ENCODE peak calls at places on chromosomes 2 and 18, in ten cellular contexts. One of them, this sample, is unnamed.

GRCh38 chr18:12305930-12306629 is 2.0 kb upstream of the TUBB6 start:
- DNase-seq in adrenal gland: no peak
- DNase-seq in A549: no peak
- DNase-seq in GM12878: no peak
- DNase-seq in body of pancreas: no peak
- DNase-seq in ovary: no peak
- DNase-seq in NB4: no peak
- DNase-seq in sigmoid colon: no peak
- DNase-seq in H54: no peak
- DNase-seq in tibial nerve: no peak
- DNase-seq in this sample: no peak

GRCh38 chr18:10067670-10068659 is 154.1 kb downstream of the VAPA start:
- DNase-seq in adrenal gland: no peak
- DNase-seq in A549: no peak
- DNase-seq in GM12878: no peak
- DNase-seq in body of pancreas: no peak
- DNase-seq in ovary: no peak
- DNase-seq in NB4: no peak
- DNase-seq in sigmoid colon: no peak
- DNase-seq in H54: no peak
- DNase-seq in tibial nerve: no peak
- DNase-seq in this sample: no peak

GRCh38 chr2:176733698-176734430 is 464.6 kb downstream of the MTX2 start:
- DNase-seq in adrenal gland: no peak
- DNase-seq in A549: no peak
- DNase-seq in GM12878: no peak
- DNase-seq in body of pancreas: no peak
- DNase-seq in ovary: no peak
- DNase-seq in NB4: no peak
- DNase-seq in sigmoid colon: no peak
- DNase-seq in H54: no peak
- DNase-seq in tibial nerve: no peak
- DNase-seq in this sample: no peak

GRCh38 chr2:86584164-86584913 is 21.1 kb upstream of the CHMP3 start:
- DNase-seq in adrenal gland: no peak
- DNase-seq in A549: no peak
- DNase-seq in GM12878: no peak
- DNase-seq in body of pancreas: no peak
- DNase-seq in ovary: no peak
- DNase-seq in NB4: peak
- DNase-seq in sigmoid colon: no peak
- DNase-seq in H54: no peak
- DNase-seq in tibial nerve: no peak
- DNase-seq in this sample: no peak

GRCh38 chr2:156706576-156706975 is 270.4 kb downstream of the GPD2 start:
- DNase-seq in adrenal gland: no peak
- DNase-seq in A549: no peak
- DNase-seq in GM12878: no peak
- DNase-seq in body of pancreas: no peak
- DNase-seq in ovary: no peak
- DNase-seq in NB4: no peak
- DNase-seq in sigmoid colon: no peak
- DNase-seq in H54: no peak
- DNase-seq in tibial nerve: no peak
- DNase-seq in this sample: no peak

GRCh38 chr2:46909771-46910419 is 5.7 kb downstream of the MCFD2 start:
- DNase-seq in adrenal gland: peak
- DNase-seq in A549: peak
- DNase-seq in GM12878: peak
- DNase-seq in body of pancreas: no peak
- DNase-seq in ovary: no peak
- DNase-seq in NB4: peak
- DNase-seq in sigmoid colon: no peak
- DNase-seq in H54: peak
- DNase-seq in tibial nerve: no peak
- DNase-seq in this sample: peak

GRCh38 chr18:77271720-77272481 is 22.3 kb downstream of the GALR1 start:
- DNase-seq in adrenal gland: no peak
- DNase-seq in A549: no peak
- DNase-seq in GM12878: no peak
- DNase-seq in body of pancreas: no peak
- DNase-seq in ovary: no peak
- DNase-seq in NB4: no peak
- DNase-seq in sigmoid colon: no peak
- DNase-seq in H54: no peak
- DNase-seq in tibial nerve: no peak
- DNase-seq in this sample: no peak

GRCh38 chr2:241234066-241234790 is 45.8 kb downstream of the ANO7 start:
- DNase-seq in adrenal gland: no peak
- DNase-seq in A549: no peak
- DNase-seq in GM12878: no peak
- DNase-seq in body of pancreas: no peak
- DNase-seq in ovary: no peak
- DNase-seq in NB4: no peak
- DNase-seq in sigmoid colon: no peak
- DNase-seq in H54: no peak
- DNase-seq in tibial nerve: no peak
- DNase-seq in this sample: no peak

DNA sequence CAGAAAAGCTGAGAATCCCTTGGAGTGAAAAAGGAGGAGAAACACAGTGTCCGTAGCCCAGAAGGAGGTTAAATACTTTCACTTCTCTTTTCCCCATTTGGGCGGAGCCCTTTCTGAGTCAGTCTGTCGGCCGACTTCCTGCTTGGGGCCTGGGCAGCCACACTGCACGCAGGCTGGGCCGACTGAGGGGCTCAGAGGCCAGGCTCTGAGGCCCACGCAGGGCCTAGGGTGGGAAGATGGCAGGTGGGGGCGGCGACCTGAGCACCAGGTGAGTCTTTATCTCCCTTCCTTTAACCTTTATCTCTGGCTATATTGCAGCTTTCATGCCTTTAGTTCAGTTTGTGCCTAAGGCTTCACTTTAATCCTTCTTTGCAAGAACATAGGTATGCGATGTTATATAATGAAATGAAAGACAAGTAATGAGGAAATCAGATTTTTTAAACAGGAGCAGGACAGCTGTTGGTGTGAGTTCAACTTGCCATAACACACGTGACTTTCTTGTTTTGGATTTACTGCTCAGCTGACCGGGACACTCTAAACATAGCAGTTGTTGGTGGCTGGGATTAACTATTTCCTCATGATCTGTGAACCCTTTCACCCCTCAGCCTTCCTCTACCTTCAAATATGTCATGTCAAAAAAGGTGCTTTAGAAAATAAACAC is at the start of gene SP100:
- DNase-seq in adrenal gland: peak
- DNase-seq in A549: peak
- DNase-seq in GM12878: peak
- DNase-seq in body of pancreas: peak
- DNase-seq in ovary: peak
- DNase-seq in NB4: peak
- DNase-seq in sigmoid colon: peak
- DNase-seq in H54: peak
- DNase-seq in tibial nerve: peak
- DNase-seq in this sample: peak
- TF ChIP-seq POLR2A in adrenal gland: peak
- TF ChIP-seq POLR2A in A549: peak
- TF ChIP-seq POLR2A in GM12878: peak
- TF ChIP-seq POLR2A in body of pancreas: peak
- TF ChIP-seq POLR2A in ovary: peak
- TF ChIP-seq POLR2A in NB4: peak
- TF ChIP-seq POLR2A in sigmoid colon: peak
- TF ChIP-seq POLR2A in H54: peak
- TF ChIP-seq POLR2A in tibial nerve: peak
- TF ChIP-seq POLR2A in this sample: peak

GRCh38 chr2:98445708-98446577 is 1.3 kb downstream of the INPP4A start:
- DNase-seq in adrenal gland: no peak
- DNase-seq in A549: no peak
- DNase-seq in GM12878: no peak
- DNase-seq in body of pancreas: no peak
- DNase-seq in ovary: no peak
- DNase-seq in NB4: peak
- DNase-seq in sigmoid colon: no peak
- DNase-seq in H54: no peak
- DNase-seq in tibial nerve: no peak
- DNase-seq in this sample: no peak

GRCh38 chr2:98445167-98445522 is 487 bp downstream of the INPP4A start:
- DNase-seq in adrenal gland: no peak
- DNase-seq in A549: no peak
- DNase-seq in GM12878: no peak
- DNase-seq in body of pancreas: no peak
- DNase-seq in ovary: no peak
- DNase-seq in NB4: peak
- DNase-seq in sigmoid colon: no peak
- DNase-seq in H54: no peak
- DNase-seq in tibial nerve: no peak
- DNase-seq in this sample: no peak

GRCh38 chr2:98442488-98442887 is 2.2 kb upstream of the INPP4A start:
- DNase-seq in adrenal gland: no peak
- DNase-seq in A549: no peak
- DNase-seq in GM12878: no peak
- DNase-seq in body of pancreas: no peak
- DNase-seq in ovary: no peak
- DNase-seq in NB4: no peak
- DNase-seq in sigmoid colon: no peak
- DNase-seq in H54: no peak
- DNase-seq in tibial nerve: no peak
- DNase-seq in this sample: no peak

GRCh38 chr2:98446850-98447249 is 2.2 kb downstream of the INPP4A start:
- DNase-seq in adrenal gland: no peak
- DNase-seq in A549: no peak
- DNase-seq in GM12878: no peak
- DNase-seq in body of pancreas: no peak
- DNase-seq in ovary: no peak
- DNase-seq in NB4: no peak
- DNase-seq in sigmoid colon: no peak
- DNase-seq in H54: no peak
- DNase-seq in tibial nerve: no peak
- DNase-seq in this sample: no peak

DNA sequence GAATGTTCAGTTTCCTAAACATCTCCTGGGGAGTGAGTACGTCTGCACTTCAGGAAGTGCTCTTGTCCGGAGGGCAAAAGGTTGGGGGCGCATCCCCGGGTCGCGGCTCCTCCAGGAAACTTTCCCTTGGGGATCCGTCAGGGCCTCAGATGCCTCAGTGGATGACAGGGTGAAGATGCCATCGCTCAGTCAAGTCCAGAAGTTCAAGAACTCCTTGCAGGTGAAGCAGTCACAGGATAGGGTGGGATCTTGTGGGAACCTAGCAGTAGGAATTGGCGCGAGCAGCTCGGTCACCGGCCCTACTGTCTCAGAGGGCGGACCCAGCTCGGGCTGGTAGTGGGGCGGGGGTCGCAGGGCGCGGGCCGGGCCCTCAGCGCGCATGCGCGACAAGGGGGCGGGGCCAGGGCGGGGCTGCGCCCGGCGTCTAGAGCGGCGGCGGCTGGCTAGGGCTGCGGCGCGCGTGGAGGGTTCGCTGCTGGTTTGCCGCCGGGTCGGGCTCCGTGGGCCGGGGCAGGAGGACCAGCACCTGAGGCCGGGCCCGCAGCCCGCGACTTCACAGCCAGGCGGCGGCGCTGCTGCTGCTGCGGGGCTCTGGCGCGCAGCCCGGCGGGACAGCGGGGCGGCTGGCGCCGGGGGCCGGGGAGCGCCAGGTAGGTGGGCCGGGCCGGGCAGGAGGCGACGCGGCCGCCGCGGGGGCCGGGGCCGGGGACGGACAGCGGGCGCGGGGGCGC is at the start of gene INPP4A:
- DNase-seq in adrenal gland: peak
- DNase-seq in A549: peak
- DNase-seq in GM12878: no peak
- DNase-seq in body of pancreas: peak
- DNase-seq in ovary: peak
- DNase-seq in NB4: peak
- DNase-seq in sigmoid colon: peak
- DNase-seq in H54: peak
- DNase-seq in tibial nerve: peak
- DNase-seq in this sample: peak
- TF ChIP-seq POLR2A in adrenal gland: peak
- TF ChIP-seq POLR2A in A549: peak
- TF ChIP-seq POLR2A in GM12878: peak
- TF ChIP-seq POLR2A in body of pancreas: no peak
- TF ChIP-seq POLR2A in ovary: no peak
- TF ChIP-seq POLR2A in NB4: peak
- TF ChIP-seq POLR2A in sigmoid colon: no peak
- TF ChIP-seq POLR2A in H54: peak
- TF ChIP-seq POLR2A in tibial nerve: no peak
- TF ChIP-seq POLR2A in this sample: peak

DNA sequence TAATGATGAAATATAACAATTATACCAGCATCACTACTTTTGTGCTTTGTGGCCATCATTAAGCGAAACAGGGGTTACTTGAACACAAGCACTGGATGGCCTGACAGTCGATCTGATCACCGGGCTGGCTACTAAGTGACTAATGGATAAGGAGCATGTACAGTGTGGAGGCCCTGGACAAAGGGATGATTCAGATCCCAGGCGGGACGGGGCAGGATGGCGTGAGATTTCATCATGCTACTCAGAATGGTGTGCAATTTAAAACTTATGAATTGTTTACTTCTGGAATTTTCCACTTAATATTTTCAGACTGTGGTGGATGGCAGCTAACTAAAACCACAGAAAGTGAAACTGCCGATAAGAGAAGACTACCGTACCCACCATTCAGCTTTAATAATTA is 7.0 kb upstream of the CLIP4 start:
- DNase-seq in adrenal gland: no peak
- DNase-seq in A549: peak
- DNase-seq in GM12878: no peak
- DNase-seq in body of pancreas: no peak
- DNase-seq in ovary: no peak
- DNase-seq in NB4: no peak
- DNase-seq in sigmoid colon: no peak
- DNase-seq in H54: peak
- DNase-seq in tibial nerve: no peak
- DNase-seq in this sample: no peak
- TF ChIP-seq POLR2A in adrenal gland: no peak
- TF ChIP-seq POLR2A in A549: no peak
- TF ChIP-seq POLR2A in GM12878: no peak
- TF ChIP-seq POLR2A in body of pancreas: no peak
- TF ChIP-seq POLR2A in ovary: no peak
- TF ChIP-seq POLR2A in NB4: no peak
- TF ChIP-seq POLR2A in sigmoid colon: no peak
- TF ChIP-seq POLR2A in H54: no peak
- TF ChIP-seq POLR2A in tibial nerve: no peak
- TF ChIP-seq POLR2A in this sample: no peak

GRCh38 chr2:112812318-112813042 is 24.1 kb downstream of the IL1B start:
- DNase-seq in adrenal gland: no peak
- DNase-seq in A549: no peak
- DNase-seq in GM12878: no peak
- DNase-seq in body of pancreas: no peak
- DNase-seq in ovary: no peak
- DNase-seq in NB4: no peak
- DNase-seq in sigmoid colon: no peak
- DNase-seq in H54: no peak
- DNase-seq in tibial nerve: no peak
- DNase-seq in this sample: no peak

GRCh38 chr2:112813043-112813966 is 23.3 kb downstream of the IL1B start:
- DNase-seq in adrenal gland: no peak
- DNase-seq in A549: no peak
- DNase-seq in GM12878: no peak
- DNase-seq in body of pancreas: no peak
- DNase-seq in ovary: no peak
- DNase-seq in NB4: no peak
- DNase-seq in sigmoid colon: no peak
- DNase-seq in H54: no peak
- DNase-seq in tibial nerve: no peak
- DNase-seq in this sample: no peak

GRCh38 chr2:112811276-112811831 is 25.2 kb downstream of the IL1B start:
- DNase-seq in adrenal gland: no peak
- DNase-seq in A549: no peak
- DNase-seq in GM12878: no peak
- DNase-seq in body of pancreas: no peak
- DNase-seq in ovary: no peak
- DNase-seq in NB4: no peak
- DNase-seq in sigmoid colon: no peak
- DNase-seq in H54: no peak
- DNase-seq in tibial nerve: no peak
- DNase-seq in this sample: no peak

GRCh38 chr2:112814278-112814677 is 22.3 kb downstream of the IL1B start:
- DNase-seq in adrenal gland: no peak
- DNase-seq in A549: no peak
- DNase-seq in GM12878: no peak
- DNase-seq in body of pancreas: no peak
- DNase-seq in ovary: no peak
- DNase-seq in NB4: no peak
- DNase-seq in sigmoid colon: no peak
- DNase-seq in H54: peak
- DNase-seq in tibial nerve: no peak
- DNase-seq in this sample: no peak

GRCh38 chr2:112811841-112812306 is 24.7 kb downstream of the IL1B start:
- DNase-seq in adrenal gland: no peak
- DNase-seq in A549: no peak
- DNase-seq in GM12878: no peak
- DNase-seq in body of pancreas: no peak
- DNase-seq in ovary: no peak
- DNase-seq in NB4: no peak
- DNase-seq in sigmoid colon: no peak
- DNase-seq in H54: peak
- DNase-seq in tibial nerve: no peak
- DNase-seq in this sample: no peak
- TF ChIP-seq POLR2A in adrenal gland: no peak
- TF ChIP-seq POLR2A in A549: no peak
- TF ChIP-seq POLR2A in GM12878: no peak
- TF ChIP-seq POLR2A in body of pancreas: no peak
- TF ChIP-seq POLR2A in ovary: no peak
- TF ChIP-seq POLR2A in NB4: no peak
- TF ChIP-seq POLR2A in sigmoid colon: no peak
- TF ChIP-seq POLR2A in H54: no peak
- TF ChIP-seq POLR2A in tibial nerve: no peak
- TF ChIP-seq POLR2A in this sample: no peak

This sample was measured in gastrocnemius medialis.